ENCODE peak calls at places on chromosomes 12 and 14, in four cellular contexts. J is GM12878, A is K562, W is HepG2. I is an unnamed sample.

GRCh38 chr12:122873540-122873939 is 22.4 kb downstream of the VPS37B start:
- DNase-seq in J (no peak), A (no peak), W (no peak), I (no peak)

GRCh38 chr14:103624860-103625259 is 4.2 kb upstream of the KLC1 start:
- DNase-seq in A (no peak), J (no peak), W (peak), I (no peak)

GRCh38 chr12:51371295-51371953 is 19.8 kb downstream of the GALNT6 start:
- DNase-seq in W (peak), J (no peak), A (no peak), I (peak)

GRCh38 chr12:124646385-124647230 is 79.2 kb upstream of the NCOR2 start:
- DNase-seq in A (no peak), J (peak), W (no peak), I (no peak)

GRCh38 chr12:60387356-60387755 is 791.5 kb downstream of the SLC16A7 start:
- DNase-seq in A (no peak), W (no peak), J (no peak), I (no peak)

GRCh38 chr12:131340616-131341210 is 370.2 kb upstream of the SFSWAP start:
- DNase-seq in J (no peak), W (no peak), A (no peak), I (no peak)

GRCh38 chr12:125064492-125064891 is 743 bp upstream of the AACS start:
- DNase-seq in A (no peak), W (no peak), J (no peak), I (no peak)

GRCh38 chr12:115213538-115213961 is 529.6 kb upstream of the TBX3 start:
- DNase-seq in J (no peak), A (no peak), W (no peak), I (peak)

GRCh38 chr12:53560386-53560785 is 53.1 kb upstream of the NPFF start:
- DNase-seq in W (no peak), A (no peak), J (no peak), I (no peak)

GRCh38 chr12:21819236-21819635 is 44.7 kb upstream of the KCNJ8 start:
- DNase-seq in J (no peak), W (peak), A (no peak), I (no peak)
- TF ChIP-seq TCF7 in J (no peak), W (peak), A (no peak), I (no peak)

GRCh38 chr14:61025239-61026223 is 44.5 kb downstream of the SLC38A6 start:
- DNase-seq in W (peak), A (peak), J (no peak), I (peak)
- TF ChIP-seq TCF7 in W (no peak), A (no peak), J (no peak), I (no peak)

GRCh38 chr12:29241821-29242591 is 92.9 kb downstream of the FAR2 start:
- DNase-seq in J (peak), A (no peak), W (peak), I (no peak)
- TF ChIP-seq TCF7 in J (no peak), A (no peak), W (no peak), I (no peak)

GRCh38 chr14:97283450-97284230 is 486.5 kb downstream of the VRK1 start:
- DNase-seq in W (no peak), A (no peak), J (no peak), I (no peak)

GRCh38 chr14:97280526-97280925 is 483.3 kb downstream of the VRK1 start:
- DNase-seq in J (no peak), A (no peak), W (no peak), I (no peak)

GRCh38 chr14:97282644-97283403 is 485.6 kb downstream of the VRK1 start:
- DNase-seq in J (no peak), W (no peak), A (no peak), I (no peak)

GRCh38 chr14:97282210-97282609 is 485.0 kb downstream of the VRK1 start:
- DNase-seq in A (no peak), W (no peak), J (no peak), I (no peak)

DNA sequence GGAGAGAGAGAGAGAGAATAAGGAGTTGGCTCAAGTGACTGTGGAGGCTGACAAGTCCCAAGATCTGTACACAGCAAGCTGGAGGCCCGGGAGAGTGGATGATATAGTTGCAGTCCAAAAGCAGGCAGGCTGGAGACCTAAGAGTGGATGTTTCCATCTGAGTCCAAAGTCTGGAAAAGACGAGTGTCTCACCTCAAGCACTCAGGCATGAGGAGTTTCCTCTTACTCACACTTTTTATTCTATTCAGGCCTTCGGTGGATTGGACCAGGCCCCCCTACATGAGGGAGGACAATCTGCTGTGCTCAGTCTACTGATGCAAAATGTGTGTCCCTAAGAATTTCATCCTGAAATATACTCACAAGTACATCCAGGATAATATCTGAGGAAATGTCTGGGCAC is 484.6 kb downstream of the VRK1 start:
- DNase-seq in J (no peak), W (no peak), A (no peak), I (no peak)
- TF ChIP-seq TCF7 in J (no peak), W (no peak), A (no peak), I (no peak)

GRCh38 chr14:71314717-71315116 is 407.5 kb downstream of the PCNX1 start:
- DNase-seq in J (no peak), A (no peak), W (no peak), I (no peak)

GRCh38 chr14:71304588-71305133 is 397.4 kb downstream of the PCNX1 start:
- DNase-seq in A (no peak), W (no peak), J (no peak), I (no peak)

GRCh38 chr14:71311061-71311460 is 403.8 kb downstream of the PCNX1 start:
- DNase-seq in A (no peak), J (no peak), W (no peak), I (no peak)

GRCh38 chr14:71308671-71309070 is 401.4 kb downstream of the PCNX1 start:
- DNase-seq in W (no peak), A (no peak), J (no peak), I (no peak)

DNA sequence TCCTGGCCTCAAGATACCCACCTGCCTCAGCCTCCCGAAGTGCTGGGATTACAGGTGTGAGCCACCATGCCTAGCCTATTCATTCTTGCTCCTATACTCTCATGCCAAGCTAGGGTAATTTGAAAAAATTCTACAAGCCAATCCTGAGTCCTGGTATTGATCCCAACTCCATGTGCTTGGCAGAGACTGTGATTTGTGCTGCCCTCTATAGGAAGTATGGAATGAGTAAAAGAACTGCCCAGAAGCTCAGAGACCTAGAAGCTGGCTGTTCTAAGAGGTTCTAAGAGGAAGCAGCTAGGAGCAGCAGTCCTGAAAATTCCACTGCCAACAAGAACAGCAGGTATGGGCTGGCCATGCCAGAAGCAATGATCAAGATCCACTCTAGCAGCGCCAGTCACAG is 402.5 kb downstream of the PCNX1 start:
- DNase-seq in W (no peak), A (no peak), J (no peak), I (no peak)
- TF ChIP-seq TCF7 in W (no peak), A (no peak), J (no peak), I (no peak)

GRCh38 chr12:45336331-45336730 is 120.4 kb downstream of the ANO6 start:
- DNase-seq in A (no peak), W (no peak), J (no peak), I (no peak)
- TF ChIP-seq TCF7 in A (no peak), W (no peak), J (no peak), I (no peak)

DNA sequence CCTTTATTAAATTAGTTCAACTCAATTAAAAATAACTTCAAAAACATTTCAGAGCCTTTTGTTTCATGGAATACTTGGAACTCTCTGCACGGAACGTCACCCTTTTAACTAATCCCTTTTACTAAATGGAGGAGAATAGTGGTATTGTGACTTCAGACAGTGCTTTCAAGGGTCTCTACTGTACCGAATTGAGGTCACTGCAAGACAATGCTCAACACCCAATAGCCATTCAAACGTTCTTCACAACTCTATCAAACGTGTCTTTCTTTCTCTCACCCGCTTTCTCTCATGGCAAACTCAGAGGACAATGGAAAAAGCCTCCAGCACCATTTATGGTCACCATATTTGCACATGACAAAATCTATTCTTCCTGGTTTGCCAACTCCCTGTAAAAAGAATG is 132.1 kb upstream of the SOX5 start:
- DNase-seq in W (no peak), A (no peak), J (no peak), I (no peak)
- TF ChIP-seq TCF7 in W (no peak), A (no peak), J (no peak), I (no peak)

DNA sequence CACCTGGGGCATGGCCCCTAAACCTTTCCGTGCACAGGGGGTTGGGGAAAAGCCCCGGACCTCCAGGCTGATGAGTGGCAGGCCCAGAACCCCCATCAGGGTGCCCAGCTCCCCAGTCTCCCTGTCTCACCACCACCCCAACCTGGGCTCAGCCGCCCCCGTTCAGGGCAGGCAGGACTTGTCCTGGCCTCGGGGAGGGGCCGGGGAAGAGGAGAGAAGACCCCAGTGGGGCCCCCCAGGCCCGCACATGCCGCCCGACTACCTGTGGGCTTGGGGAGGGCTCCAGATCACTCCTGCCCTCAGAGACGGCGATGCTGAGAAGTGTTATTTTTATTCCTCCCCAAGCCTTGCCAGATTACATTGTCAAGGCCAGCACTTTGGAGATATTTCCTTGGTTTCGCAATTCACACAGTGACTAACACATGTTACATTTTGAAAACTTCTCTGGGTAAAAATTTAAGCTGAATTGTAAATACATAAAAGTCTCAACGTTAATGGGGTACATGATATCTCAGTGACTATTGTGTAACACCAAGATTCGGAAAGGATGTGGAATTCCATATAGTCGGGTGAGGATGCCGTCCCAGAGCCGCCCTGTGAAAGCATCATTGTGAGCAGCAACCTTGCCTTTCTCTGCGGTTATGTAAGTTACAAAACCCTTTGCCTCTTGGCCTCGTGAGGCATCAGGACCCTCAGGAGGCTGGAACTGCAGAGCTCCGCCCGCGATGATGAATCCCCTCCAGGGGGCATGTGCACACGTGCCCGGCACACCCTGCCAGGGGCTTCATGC is 85.6 kb upstream of the DIO3 start:
- DNase-seq in A (no peak), J (no peak), W (peak), I (no peak)
- TF ChIP-seq TCF7 in A (no peak), J (no peak), W (no peak), I (no peak)